ENCODE peak calls at places on chromosomes 3 and 15, in five cellular contexts. R is NB4, S is A549, W is IMR-90, Z is body of pancreas. A is an unnamed sample.

GRCh38 chr3:13323822-13324221 is 96.3 kb downstream of the NUP210 start:
- DNase-seq in R (no peak), S (no peak), W (no peak), Z (no peak), A (no peak)

GRCh38 chr15:88243895-88244787 is 12.4 kb downstream of the NTRK3 start:
- DNase-seq in R (peak), S (peak), W (peak), Z (no peak), A (no peak)

GRCh38 chr15:69467636-69468035 is 15.0 kb downstream of the RPLP1 start:
- DNase-seq in R (no peak), S (no peak), W (no peak), Z (no peak), A (peak)

GRCh38 chr3:89851974-89852621 is 744.7 kb downstream of the EPHA3 start:
- DNase-seq in R (peak), S (no peak), W (peak), Z (peak), A (peak)

GRCh38 chr3:140931801-140932200 is 9.8 kb upstream of the SLC25A36 start:
- DNase-seq in R (no peak), S (no peak), W (peak), Z (no peak), A (no peak)

GRCh38 chr3:123559040-123559861 is 25.6 kb downstream of the HACD2 start:
- DNase-seq in R (peak), S (peak), W (peak), Z (no peak), A (peak)

GRCh38 chr3:72663429-72663828 is 184.8 kb downstream of the SHQ1 start:
- DNase-seq in R (no peak), S (no peak), W (no peak), Z (no peak), A (no peak)

GRCh38 chr3:149657796-149658443 is at the start of gene WWTR1:
- DNase-seq in R (peak), S (peak), W (peak), Z (peak), A (no peak)

GRCh38 chr15:71532994-71533393 is 277.4 kb upstream of the NR2E3 start:
- DNase-seq in R (peak), S (peak), W (no peak), Z (no peak), A (peak)

GRCh38 chr3:122123885-122124284 is 59.6 kb upstream of the CASR start:
- DNase-seq in R (no peak), S (no peak), W (no peak), Z (no peak), A (no peak)

GRCh38 chr3:184472723-184473419 is 88.7 kb upstream of the EPHB3 start:
- DNase-seq in R (peak), S (no peak), W (no peak), Z (no peak), A (no peak)

GRCh38 chr3:48245136-48245535 is 4.2 kb downstream of the ZNF589 start:
- DNase-seq in R (no peak), S (no peak), W (no peak), Z (no peak), A (no peak)

GRCh38 chr3:66572938-66573710 is 72.3 kb upstream of the LRIG1 start:
- DNase-seq in R (peak), S (peak), W (no peak), Z (peak), A (no peak)

GRCh38 chr3:190585771-190586630 is 72.1 kb downstream of the IL1RAP start:
- DNase-seq in R (peak), S (peak), W (peak), Z (no peak), A (no peak)

GRCh38 chr15:74807302-74807701 is 5.3 kb upstream of the LMAN1L start:
- DNase-seq in R (no peak), S (no peak), W (peak), Z (no peak), A (no peak)

GRCh38 chr3:72836409-72836808 is 11.8 kb downstream of the SHQ1 start:
- DNase-seq in R (no peak), S (no peak), W (no peak), Z (no peak), A (no peak)

GRCh38 chr3:15606434-15606891 is 4.9 kb downstream of the BTD start:
- DNase-seq in R (no peak), S (no peak), W (no peak), Z (peak), A (peak)

DNA sequence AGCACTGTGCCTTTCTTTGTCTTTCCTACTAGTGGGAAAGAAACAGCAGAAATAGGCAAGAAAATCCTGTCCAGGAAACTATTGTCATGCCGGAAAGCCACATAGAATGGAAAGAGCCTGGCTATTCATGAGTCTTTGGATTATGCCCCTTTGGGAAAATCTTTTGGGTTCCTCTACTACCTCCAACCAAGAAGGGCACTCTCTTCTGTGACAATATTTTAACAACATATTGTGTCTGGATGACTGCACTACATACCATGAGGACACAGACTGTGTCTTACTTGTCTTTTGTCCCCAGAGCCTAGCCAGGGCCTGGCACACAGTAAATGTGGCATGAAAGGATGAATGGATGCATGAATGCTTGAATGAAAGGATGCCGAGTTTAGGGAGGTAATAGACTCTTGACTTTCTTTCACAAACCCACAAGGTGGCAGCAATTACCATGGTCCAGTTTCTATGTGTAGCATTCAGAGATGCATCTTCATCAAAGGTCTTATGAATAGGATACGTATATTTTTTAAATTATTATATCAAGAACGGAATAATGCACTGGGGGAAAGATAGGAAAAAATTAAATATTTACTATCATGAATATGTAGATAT is 30.3 kb downstream of the ARL14 start:
- DNase-seq in R (peak), S (peak), W (peak), Z (peak), A (no peak)
- TF ChIP-seq CTCF in R (peak), S (peak), W (peak), Z (peak), A (peak)

GRCh38 chr3:36763111-36763849 is 1.1 kb downstream of the DCLK3 start:
- DNase-seq in R (no peak), S (no peak), W (no peak), Z (no peak), A (no peak)
- H3K4me3 ChIP-seq in R (no peak), S (peak), W (no peak), Z (no peak), A (no peak)

DNA sequence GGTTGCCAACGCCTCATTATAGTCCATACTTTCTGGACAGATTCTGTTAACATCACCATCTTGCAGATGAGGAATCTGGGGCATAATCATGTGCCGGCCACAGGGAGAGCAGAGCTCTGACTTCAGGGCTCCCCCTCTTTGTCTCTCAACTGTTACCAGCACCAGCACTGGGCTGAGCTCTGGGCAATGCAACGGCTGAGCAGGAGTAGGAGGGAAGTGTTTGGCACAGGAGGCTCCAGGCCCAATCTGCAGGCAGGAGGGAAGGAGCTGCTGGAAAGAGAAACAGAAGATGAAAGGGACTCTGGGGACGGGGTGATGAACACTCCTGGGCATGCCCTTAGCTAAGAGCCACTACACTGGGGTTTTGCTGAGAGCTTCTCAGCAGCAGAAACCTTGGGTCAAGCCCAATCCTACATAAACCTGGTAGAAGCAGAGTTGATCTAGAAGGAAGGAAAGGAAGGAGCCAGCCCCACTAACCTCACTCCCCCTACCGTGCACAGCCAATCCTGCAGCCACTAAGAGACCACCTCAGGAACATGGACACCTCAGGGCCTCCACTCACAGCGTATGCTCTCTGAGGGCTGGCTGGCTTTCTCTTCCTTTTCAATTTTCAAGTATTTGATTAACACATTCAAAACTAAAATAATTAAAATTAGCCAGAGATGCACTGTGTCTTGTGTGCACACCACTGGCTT is 73.1 kb upstream of the SPATA12 start:
- DNase-seq in R (peak), S (no peak), W (no peak), Z (no peak), A (no peak)
- TF ChIP-seq CTCF in R (no peak), S (no peak), W (peak), Z (no peak), A (no peak)

GRCh38 chr3:51706788-51707731 is at the start of gene GRM2:
- DNase-seq in R (no peak), S (no peak), W (peak), Z (peak), A (peak)
- H3K4me3 ChIP-seq in R (no peak), S (no peak), W (peak), Z (no peak), A (peak)

DNA sequence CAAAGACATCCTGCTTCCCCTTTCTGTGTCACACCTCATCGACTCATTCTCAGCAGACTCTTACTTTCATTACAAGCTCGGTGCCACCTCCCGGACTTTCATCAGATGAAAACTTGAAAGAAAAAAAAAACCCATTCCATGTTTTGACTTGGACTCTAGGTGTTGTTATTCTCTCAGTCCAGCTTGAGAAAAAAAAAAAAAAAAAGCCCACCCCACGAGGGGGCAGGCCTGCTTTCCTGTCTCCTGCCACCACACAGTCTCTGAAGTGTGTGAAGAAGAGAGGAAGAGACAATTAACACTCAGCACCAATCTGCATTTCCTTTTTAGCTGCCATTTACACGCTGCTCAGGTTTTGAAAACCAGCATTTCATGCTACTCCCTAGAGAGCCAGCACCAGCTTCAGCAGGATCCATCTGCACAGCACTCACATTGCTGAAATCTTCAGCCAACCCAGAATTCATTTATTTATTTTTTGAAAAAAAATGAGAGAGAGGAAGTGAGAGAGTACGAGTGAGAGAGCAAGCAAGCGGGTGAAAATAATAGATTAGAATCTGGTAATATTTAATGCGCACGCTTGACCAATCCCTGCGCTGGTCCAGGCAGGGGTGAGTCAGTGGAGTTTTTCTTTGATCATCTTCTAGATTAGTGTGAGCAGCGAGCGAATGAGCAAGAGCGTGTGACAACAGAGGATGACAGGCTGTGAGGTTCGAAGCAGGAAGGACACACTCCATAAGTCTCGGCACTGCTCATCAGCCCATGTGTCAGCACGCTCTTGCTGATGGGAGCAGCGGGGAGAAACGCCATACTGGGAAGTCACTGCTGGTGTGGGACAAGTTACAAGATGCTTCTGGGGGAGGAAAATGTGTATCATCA is 23.5 kb downstream of the ZNF80 start:
- DNase-seq in R (peak), S (no peak), W (peak), Z (no peak), A (no peak)
- TF ChIP-seq CTCF in R (no peak), S (no peak), W (no peak), Z (no peak), A (no peak)

DNA sequence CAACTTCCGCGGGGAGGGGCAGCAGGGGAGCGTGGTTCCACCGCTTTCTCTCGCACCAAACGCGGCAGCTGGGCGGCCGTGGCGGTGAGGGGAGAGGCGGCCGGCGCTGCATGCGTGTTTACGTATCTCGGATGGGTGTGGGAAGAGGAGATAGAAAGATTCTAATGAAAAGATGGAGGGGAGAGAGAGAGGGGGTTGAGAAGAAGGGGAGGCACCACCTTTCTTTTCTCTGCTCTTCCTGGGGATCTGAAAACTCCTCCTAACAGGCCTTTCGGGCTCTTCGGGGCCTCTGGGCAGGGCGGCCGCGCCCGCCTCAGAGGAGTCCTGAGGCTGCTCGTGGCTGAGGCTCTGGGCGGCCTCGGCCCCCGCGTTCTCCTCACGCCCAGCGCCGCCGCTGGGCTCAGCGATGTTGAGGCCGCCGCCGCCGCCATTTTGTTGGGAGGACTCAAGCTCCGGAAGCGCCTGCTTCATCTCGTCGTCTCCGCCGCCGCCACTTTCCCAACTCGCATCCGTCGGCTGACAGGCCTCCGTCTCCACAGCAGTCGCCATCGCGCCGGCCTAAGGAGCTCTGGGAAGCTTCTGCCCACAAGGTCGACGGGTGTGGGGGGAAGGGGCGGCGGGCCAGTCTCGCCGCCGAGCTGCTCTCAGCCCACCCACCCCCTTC is 475 bp downstream of the TASOR start:
- DNase-seq in R (peak), S (peak), W (peak), Z (peak), A (no peak)
- H3K4me3 ChIP-seq in R (peak), S (peak), W (peak), Z (peak), A (peak)

GRCh38 chr3:126312326-126312725 is 44.9 kb downstream of the KLF15 start:
- DNase-seq in R (no peak), S (no peak), W (no peak), Z (no peak), A (no peak)
- TF ChIP-seq CTCF in R (no peak), S (no peak), W (no peak), Z (no peak), A (no peak)

DNA sequence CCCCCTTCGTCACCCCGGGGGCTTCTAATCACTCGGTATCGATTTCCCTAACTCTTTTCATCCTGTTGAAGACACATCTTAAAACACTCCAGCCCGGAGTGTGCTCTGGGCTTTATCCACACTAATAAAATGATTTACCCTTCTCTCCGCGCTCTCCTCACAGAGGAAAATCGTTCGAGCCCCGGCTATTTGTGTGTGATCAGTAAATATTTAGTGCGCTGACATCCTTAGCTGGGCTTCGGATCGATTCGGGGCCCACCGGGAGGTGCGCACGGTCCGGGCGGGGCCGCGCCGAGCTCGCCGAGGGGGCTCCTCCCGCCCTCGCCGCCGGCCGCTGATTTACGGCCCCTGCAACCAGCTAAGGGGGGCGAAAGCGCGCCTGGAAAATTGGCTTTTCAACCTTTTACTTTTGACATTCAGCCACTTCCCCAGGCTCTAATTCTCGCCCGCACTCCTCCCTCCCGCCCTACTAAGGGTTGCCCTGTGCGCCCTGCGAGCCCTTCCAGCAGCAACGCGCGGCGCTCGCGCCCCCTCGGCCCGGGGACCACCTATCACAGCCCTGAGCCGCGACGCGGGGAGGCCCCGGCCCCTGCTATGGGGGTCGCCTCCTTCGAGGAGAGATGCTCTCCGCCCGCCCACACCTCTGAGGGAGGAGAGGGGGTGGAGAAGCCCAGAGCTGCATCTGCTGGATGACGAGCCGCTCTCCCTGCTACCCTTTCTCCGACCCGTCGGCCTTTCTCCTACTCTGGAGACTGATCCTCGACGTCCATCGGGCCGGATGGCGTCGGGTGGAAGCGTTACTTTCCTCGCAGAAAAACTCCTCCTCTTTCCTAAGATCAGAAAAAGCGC is 7.9 kb upstream of the NR2F2 start:
- DNase-seq in R (no peak), S (no peak), W (no peak), Z (no peak), A (no peak)
- H3K4me3 ChIP-seq in R (no peak), S (no peak), W (no peak), Z (no peak), A (no peak)

DNA sequence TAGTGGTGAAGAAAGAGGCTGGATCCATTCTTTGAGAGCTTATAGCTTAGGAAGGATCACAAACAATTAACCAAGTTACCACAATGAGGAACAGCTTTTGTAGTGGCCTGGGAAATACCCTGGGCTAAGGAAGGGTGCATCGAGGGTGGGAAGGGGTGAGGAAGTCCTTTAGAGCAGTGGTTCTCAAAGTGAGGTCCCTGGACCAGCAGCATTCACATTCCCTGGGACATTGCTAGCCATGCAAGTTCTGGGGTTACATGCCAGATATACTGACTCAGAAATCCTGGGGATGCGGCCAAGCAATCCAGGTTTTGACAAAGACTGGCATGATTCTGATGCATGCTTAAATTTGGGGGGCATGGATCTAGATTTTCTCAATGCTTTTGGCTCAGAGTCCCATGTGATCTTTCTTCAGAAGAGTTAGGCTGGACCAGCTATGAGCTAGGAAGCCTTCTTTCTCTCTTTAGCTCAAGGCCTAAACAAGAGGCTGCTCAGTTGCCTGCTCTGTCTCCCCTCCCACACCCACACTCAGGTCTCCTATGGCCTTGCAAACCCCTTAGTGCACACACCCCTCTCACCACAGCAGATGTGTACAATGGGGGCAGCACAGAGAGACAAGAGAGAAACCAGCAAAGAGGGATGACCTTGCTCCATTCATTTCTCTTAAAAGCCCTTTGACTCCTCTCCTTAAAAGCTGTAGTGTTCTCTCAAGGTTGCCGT is 1.8 kb upstream of the CCR1 start:
- DNase-seq in R (no peak), S (no peak), W (peak), Z (no peak), A (no peak)
- TF ChIP-seq CTCF in R (no peak), S (no peak), W (no peak), Z (no peak), A (no peak)